ENCODE peak calls at places on chromosome 22, in nine cellular contexts. F, R, B, T, Z, D, P, K and M are unnamed samples.

GRCh38 chr22:29487587-29487986 is 7.6 kb downstream of the NEFH start:
- DNase-seq in F (no peak), R (no peak), B (no peak), T (no peak), Z (no peak), D (no peak), P (no peak), K (no peak), M (no peak)

GRCh38 chr22:21730535-21731308 is 4.9 kb downstream of the YPEL1 start:
- DNase-seq in F (no peak), R (no peak), B (no peak), T (no peak), Z (no peak), D (no peak), P (no peak), K (no peak), M (no peak)

GRCh38 chr22:26902401-26903029 is 245.1 kb downstream of the MIAT start:
- DNase-seq in F (no peak), R (no peak), B (no peak), T (no peak), Z (no peak), D (no peak), P (no peak), K (no peak), M (no peak)

GRCh38 chr22:50304528-50305392 is 2.7 kb downstream of the PLXNB2 start:
- DNase-seq in F (peak), R (no peak), B (no peak), T (no peak), Z (peak), D (no peak), P (no peak), K (no peak), M (no peak)

GRCh38 chr22:26457661-26458272 is 25.8 kb downstream of the HPS4 start:
- DNase-seq in F (no peak), R (no peak), B (no peak), T (no peak), Z (no peak), D (no peak), P (no peak), K (no peak), M (no peak)

GRCh38 chr22:18023509-18024275 is 669 bp downstream of the MICAL3 start:
- DNase-seq in F (peak), R (peak), B (peak), T (peak), Z (peak), D (peak), P (peak), K (peak), M (peak)

GRCh38 chr22:46004105-46004866 is 27.3 kb upstream of the WNT7B start:
- DNase-seq in F (no peak), R (no peak), B (no peak), T (no peak), Z (no peak), D (no peak), P (no peak), K (no peak), M (no peak)

GRCh38 chr22:32354360-32355351 is 3.0 kb upstream of the RFPL3 start:
- DNase-seq in F (no peak), R (no peak), B (peak), T (no peak), Z (no peak), D (no peak), P (no peak), K (no peak), M (no peak)

GRCh38 chr22:44698531-44699421 is 3.2 kb upstream of the PRR5 start:
- DNase-seq in F (no peak), R (no peak), B (peak), T (no peak), Z (no peak), D (no peak), P (no peak), K (no peak), M (no peak)

DNA sequence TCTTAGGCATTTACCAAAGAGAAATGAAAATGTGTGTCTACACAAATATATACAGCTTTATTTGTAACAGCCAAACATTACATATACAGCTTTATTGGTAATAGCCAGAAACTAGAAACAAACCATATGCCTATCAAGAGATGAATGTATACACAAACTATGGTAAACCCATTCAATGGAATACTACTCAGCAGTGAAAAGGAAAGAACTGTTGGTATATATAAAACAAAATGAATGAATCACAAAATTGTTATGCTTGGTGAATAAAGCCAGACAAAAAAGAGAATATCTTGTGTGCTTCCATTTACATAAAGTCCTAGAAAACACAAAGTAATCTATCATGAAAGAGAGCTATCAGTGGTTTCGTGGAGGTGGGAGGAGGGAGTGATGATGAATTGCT is 142.9 kb downstream of the EFCAB6 start:
- DNase-seq in F (no peak), R (no peak), B (no peak), T (no peak), Z (no peak), D (no peak), P (no peak), K (no peak), M (no peak)
- TF ChIP-seq CTCF in F (no peak), R (no peak), B (no peak), T (no peak), Z (no peak), D (no peak), P (no peak), K (no peak), M (no peak)

GRCh38 chr22:38924197-38924952 is 33.0 kb upstream of the APOBEC3A start:
- DNase-seq in F (peak), R (peak), B (no peak), T (no peak), Z (peak), D (peak), P (no peak), K (no peak), M (no peak)
- TF ChIP-seq CTCF in F (no peak), R (no peak), B (no peak), T (no peak), Z (no peak), D (peak), P (no peak), K (no peak), M (no peak)

GRCh38 chr22:39598017-39598965 is 27.7 kb downstream of the CACNA1I start:
- DNase-seq in F (peak), R (peak), B (peak), T (peak), Z (peak), D (no peak), P (peak), K (peak), M (no peak)
- TF ChIP-seq CTCF in F (no peak), R (no peak), B (no peak), T (no peak), Z (no peak), D (no peak), P (no peak), K (no peak), M (no peak)

GRCh38 chr22:19358195-19358594 is 66.7 kb upstream of the CLTCL1 start:
- DNase-seq in F (no peak), R (no peak), B (no peak), T (no peak), Z (no peak), D (no peak), P (no peak), K (no peak), M (no peak)
- TF ChIP-seq CTCF in F (no peak), R (no peak), B (no peak), T (no peak), Z (no peak), D (no peak), P (no peak), K (no peak), M (no peak)

GRCh38 chr22:40233886-40234285 is 56.2 kb downstream of the TNRC6B start:
- DNase-seq in F (no peak), R (no peak), B (no peak), T (no peak), Z (no peak), D (no peak), P (no peak), K (no peak), M (no peak)

GRCh38 chr22:40236131-40236665 is 58.5 kb downstream of the TNRC6B start:
- DNase-seq in F (no peak), R (no peak), B (no peak), T (no peak), Z (no peak), D (no peak), P (no peak), K (no peak), M (no peak)

GRCh38 chr22:40237788-40238424 is 60.2 kb downstream of the TNRC6B start:
- DNase-seq in F (no peak), R (no peak), B (no peak), T (no peak), Z (no peak), D (no peak), P (no peak), K (peak), M (no peak)

GRCh38 chr22:40237241-40237640 is 59.5 kb downstream of the TNRC6B start:
- DNase-seq in F (no peak), R (no peak), B (no peak), T (no peak), Z (no peak), D (no peak), P (no peak), K (peak), M (no peak)

GRCh38 chr22:40235418-40235817 is 57.7 kb downstream of the TNRC6B start:
- DNase-seq in F (no peak), R (no peak), B (no peak), T (no peak), Z (no peak), D (no peak), P (no peak), K (no peak), M (no peak)
- TF ChIP-seq CTCF in F (no peak), R (no peak), B (no peak), T (no peak), Z (no peak), D (no peak), P (no peak), K (no peak), M (no peak)